ENCODE peak calls at places on chromosomes 1 and 21, in ten cellular contexts. N is epithelial cell of esophagus, H is GM12865, T is psoas muscle, A is GM10248, F is nephron progenitor cell, B is colonic mucosa, Q is Peyer's patch, D is epithelial cell of proximal tubule, V is H9. C is an unnamed sample.

GRCh38 chr1:43434256-43434655 is 19.5 kb downstream of the HYI start:
- DNase-seq in N (no peak), H (no peak), T (no peak), A (no peak), F (no peak), B (no peak), Q (no peak), D (no peak), V (no peak), C (no peak)

GRCh38 chr1:17046043-17046657 is 7.7 kb downstream of the SDHB start:
- DNase-seq in N (peak), H (peak), T (no peak), A (peak), F (no peak), B (no peak), Q (no peak), D (no peak), V (no peak), C (no peak)

GRCh38 chr21:26470361-26471115 is 102.5 kb downstream of the CYYR1 start:
- DNase-seq in N (no peak), H (no peak), T (no peak), A (no peak), F (no peak), B (no peak), Q (no peak), D (no peak), V (no peak), C (no peak)

GRCh38 chr1:60942291-60942690 is 140.1 kb upstream of the NFIA start:
- DNase-seq in N (peak), H (no peak), T (no peak), A (no peak), F (no peak), B (no peak), Q (no peak), D (peak), V (no peak), C (no peak)

GRCh38 chr1:78284354-78284753 is 206.4 kb upstream of the PTGFR start:
- DNase-seq in N (no peak), H (no peak), T (peak), A (no peak), F (no peak), B (no peak), Q (no peak), D (no peak), V (no peak), C (no peak)

GRCh38 chr1:10866314-10867091 is 70.1 kb upstream of the CASZ1 start:
- DNase-seq in N (peak), H (peak), T (peak), A (no peak), F (peak), B (peak), Q (peak), D (no peak), V (peak), C (peak)

GRCh38 chr1:208528577-208529240 is 284.5 kb upstream of the PLXNA2 start:
- DNase-seq in N (no peak), H (no peak), T (no peak), A (no peak), F (no peak), B (no peak), Q (no peak), D (no peak), V (no peak), C (no peak)

GRCh38 chr1:27098447-27099153 is 56.3 kb downstream of the SLC9A1 start:
- DNase-seq in N (peak), H (no peak), T (no peak), A (no peak), F (no peak), B (no peak), Q (no peak), D (no peak), V (no peak), C (no peak)

GRCh38 chr1:48069662-48070432 is 72.7 kb upstream of the TRABD2B start:
- DNase-seq in N (no peak), H (no peak), T (no peak), A (no peak), F (no peak), B (peak), Q (no peak), D (no peak), V (no peak), C (no peak)

GRCh38 chr1:15016526-15016925 is 137.0 kb upstream of the TMEM51 start:
- DNase-seq in N (no peak), H (no peak), T (no peak), A (no peak), F (no peak), B (no peak), Q (no peak), D (no peak), V (no peak), C (no peak)

GRCh38 chr1:185733818-185734709 is at the start of gene HMCN1:
- DNase-seq in N (peak), H (peak), T (peak), A (no peak), F (peak), B (peak), Q (peak), D (no peak), V (peak), C (peak)

GRCh38 chr1:7785108-7785507 is 1.0 kb downstream of the PER3 start:
- DNase-seq in N (no peak), H (no peak), T (no peak), A (no peak), F (no peak), B (no peak), Q (no peak), D (no peak), V (no peak), C (no peak)

GRCh38 chr1:3030663-3031381 is 9.6 kb downstream of the ACTRT2 start:
- DNase-seq in N (no peak), H (no peak), T (peak), A (no peak), F (no peak), B (no peak), Q (peak), D (no peak), V (peak), C (no peak)

GRCh38 chr1:225812488-225813249 is 2.7 kb downstream of the EPHX1 start:
- DNase-seq in N (no peak), H (no peak), T (no peak), A (no peak), F (no peak), B (no peak), Q (no peak), D (no peak), V (no peak), C (no peak)

GRCh38 chr1:23598424-23598823 is 39.1 kb upstream of the ID3 start:
- DNase-seq in N (no peak), H (no peak), T (no peak), A (no peak), F (peak), B (no peak), Q (no peak), D (no peak), V (peak), C (peak)

GRCh38 chr1:16606106-16606505 is 7.3 kb downstream of the NBPF1 start:
- DNase-seq in N (no peak), H (no peak), T (no peak), A (no peak), F (no peak), B (no peak), Q (no peak), D (no peak), V (peak), C (no peak)

GRCh38 chr21:42626171-42626570 is 27.2 kb upstream of the PDE9A start:
- DNase-seq in N (no peak), H (no peak), T (no peak), A (no peak), F (no peak), B (no peak), Q (no peak), D (no peak), V (no peak), C (no peak)

GRCh38 chr1:245810181-245810727 is 655.5 kb downstream of the KIF26B start:
- DNase-seq in N (no peak), H (peak), T (no peak), A (no peak), F (no peak), B (no peak), Q (no peak), D (no peak), V (no peak), C (no peak)

GRCh38 chr21:18498428-18498827 is 94.8 kb upstream of the TMPRSS15 start:
- DNase-seq in N (no peak), H (no peak), T (no peak), A (no peak), F (no peak), B (no peak), Q (no peak), D (no peak), V (no peak), C (no peak)

GRCh38 chr1:38546630-38547029 is 312.9 kb downstream of the RRAGC start:
- DNase-seq in N (no peak), H (no peak), T (no peak), A (no peak), F (no peak), B (no peak), Q (no peak), D (no peak), V (no peak), C (no peak)

GRCh38 chr1:154992721-154993571 is 440 bp upstream of the LENEP start:
- DNase-seq in N (no peak), H (no peak), T (no peak), A (no peak), F (no peak), B (no peak), Q (peak), D (no peak), V (peak), C (no peak)

GRCh38 chr1:26023826-26024225 is 2.3 kb downstream of the EXTL1 start:
- DNase-seq in N (no peak), H (no peak), T (no peak), A (no peak), F (no peak), B (no peak), Q (no peak), D (no peak), V (no peak), C (no peak)

GRCh38 chr1:155003766-155004351 is 1.3 kb downstream of the ZBTB7B start:
- DNase-seq in N (no peak), H (peak), T (peak), A (no peak), F (peak), B (peak), Q (peak), D (no peak), V (peak), C (no peak)

GRCh38 chr1:182170941-182171461 is 109.5 kb upstream of the ZNF648 start:
- DNase-seq in N (no peak), H (peak), T (no peak), A (peak), F (no peak), B (no peak), Q (no peak), D (no peak), V (no peak), C (no peak)

GRCh38 chr21:40331804-40332203 is 464.6 kb downstream of the PCP4 start:
- DNase-seq in N (no peak), H (no peak), T (no peak), A (no peak), F (no peak), B (no peak), Q (no peak), D (no peak), V (no peak), C (no peak)

GRCh38 chr1:53328009-53328489 is at the start of gene LRP8:
- DNase-seq in N (peak), H (peak), T (peak), A (peak), F (peak), B (peak), Q (peak), D (no peak), V (peak), C (peak)

GRCh38 chr1:53329183-53329544 is 1.3 kb upstream of the LRP8 start:
- DNase-seq in N (no peak), H (no peak), T (no peak), A (no peak), F (no peak), B (no peak), Q (no peak), D (no peak), V (no peak), C (no peak)

GRCh38 chr1:53326598-53327182 is 1.2 kb downstream of the LRP8 start:
- DNase-seq in N (peak), H (no peak), T (peak), A (no peak), F (peak), B (peak), Q (no peak), D (no peak), V (peak), C (peak)

GRCh38 chr1:53327183-53327941 is 508 bp downstream of the LRP8 start:
- DNase-seq in N (peak), H (peak), T (peak), A (peak), F (peak), B (peak), Q (peak), D (no peak), V (peak), C (peak)

GRCh38 chr1:53328490-53329182 is 766 bp upstream of the LRP8 start:
- DNase-seq in N (peak), H (peak), T (peak), A (peak), F (peak), B (no peak), Q (peak), D (no peak), V (peak), C (no peak)
- TF ChIP-seq CTCF in N (no peak), H (peak), T (no peak), A (no peak), F (peak), B (no peak), Q (no peak), D (no peak), V (peak), C (peak)

GRCh38 chr1:12276225-12276624 is 46.4 kb downstream of the VPS13D start:
- DNase-seq in N (peak), H (peak), T (no peak), A (no peak), F (peak), B (no peak), Q (no peak), D (no peak), V (peak), C (peak)
- TF ChIP-seq CTCF in N (peak), H (peak), T (peak), A (no peak), F (peak), B (peak), Q (peak), D (peak), V (peak), C (peak)

DNA sequence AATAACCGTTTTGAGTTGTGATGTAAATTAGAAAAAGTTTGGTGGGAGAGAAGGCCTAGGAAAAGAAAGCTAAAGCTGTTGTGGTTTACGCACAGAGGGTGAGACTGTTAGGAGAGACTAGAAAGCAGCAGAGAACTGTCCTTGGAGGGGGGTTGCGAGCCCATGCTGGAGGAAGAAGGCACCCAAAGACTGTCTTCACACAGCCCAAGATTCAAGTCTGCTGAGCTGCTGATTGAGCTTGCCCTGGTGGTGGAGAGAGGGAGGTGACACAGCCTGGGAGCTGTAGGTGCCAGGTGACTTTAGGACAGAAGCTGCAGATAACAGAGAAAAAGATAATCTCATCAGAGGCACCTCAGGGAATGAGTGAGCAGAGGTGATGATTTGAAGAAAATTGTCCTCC is 18.3 kb upstream of the TLR5 start:
- DNase-seq in N (no peak), H (no peak), T (no peak), A (no peak), F (no peak), B (no peak), Q (no peak), D (no peak), V (peak), C (no peak)
- TF ChIP-seq CTCF in N (peak), H (no peak), T (no peak), A (no peak), F (no peak), B (no peak), Q (no peak), D (peak), V (peak), C (no peak)

GRCh38 chr1:229323205-229323604 is 19.6 kb downstream of the CCSAP start:
- DNase-seq in N (peak), H (no peak), T (no peak), A (no peak), F (no peak), B (no peak), Q (no peak), D (no peak), V (no peak), C (no peak)

GRCh38 chr1:229316166-229316565 is 26.7 kb downstream of the CCSAP start:
- DNase-seq in N (no peak), H (no peak), T (no peak), A (no peak), F (no peak), B (no peak), Q (no peak), D (no peak), V (no peak), C (no peak)

GRCh38 chr1:229319487-229319886 is 23.4 kb downstream of the CCSAP start:
- DNase-seq in N (no peak), H (no peak), T (no peak), A (no peak), F (no peak), B (no peak), Q (no peak), D (no peak), V (no peak), C (no peak)

GRCh38 chr1:229323885-229324553 is 18.8 kb downstream of the CCSAP start:
- DNase-seq in N (no peak), H (no peak), T (no peak), A (no peak), F (no peak), B (no peak), Q (no peak), D (no peak), V (no peak), C (no peak)

DNA sequence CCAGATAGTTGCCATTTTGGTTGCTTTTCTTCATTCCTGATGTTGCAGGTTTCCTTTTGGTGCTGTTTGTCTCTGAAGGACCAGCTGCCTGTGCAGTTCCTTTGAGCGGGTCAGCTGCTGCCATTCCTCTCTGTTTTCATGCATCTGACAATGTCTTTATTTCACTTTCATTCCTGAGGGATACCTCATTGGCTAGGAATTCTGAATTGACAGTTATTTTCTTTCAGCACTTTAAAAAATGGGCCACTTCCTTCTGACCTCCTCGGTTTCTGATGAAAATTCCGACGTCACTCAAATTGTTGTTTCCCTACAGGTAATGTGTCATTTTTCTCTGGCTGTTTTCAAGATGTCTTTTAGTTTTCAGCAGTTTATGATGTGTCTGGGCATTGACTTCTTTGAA is 24.8 kb downstream of the CCSAP start:
- DNase-seq in N (no peak), H (no peak), T (no peak), A (no peak), F (no peak), B (no peak), Q (no peak), D (no peak), V (no peak), C (no peak)
- TF ChIP-seq CTCF in N (no peak), H (no peak), T (no peak), A (no peak), F (no peak), B (no peak), Q (no peak), D (no peak), V (no peak), C (no peak)

GRCh38 chr1:168789501-168789900 is 60.5 kb upstream of the DPT start:
- DNase-seq in N (no peak), H (no peak), T (no peak), A (no peak), F (no peak), B (no peak), Q (no peak), D (no peak), V (no peak), C (no peak)
- TF ChIP-seq CTCF in N (no peak), H (no peak), T (no peak), A (no peak), F (no peak), B (no peak), Q (no peak), D (peak), V (no peak), C (no peak)

GRCh38 chr1:13730751-13731482 is 30.9 kb downstream of the PRDM2 start:
- DNase-seq in N (peak), H (peak), T (peak), A (peak), F (no peak), B (peak), Q (peak), D (no peak), V (no peak), C (no peak)
- TF ChIP-seq CTCF in N (no peak), H (peak), T (no peak), A (no peak), F (no peak), B (no peak), Q (no peak), D (no peak), V (no peak), C (no peak)

DNA sequence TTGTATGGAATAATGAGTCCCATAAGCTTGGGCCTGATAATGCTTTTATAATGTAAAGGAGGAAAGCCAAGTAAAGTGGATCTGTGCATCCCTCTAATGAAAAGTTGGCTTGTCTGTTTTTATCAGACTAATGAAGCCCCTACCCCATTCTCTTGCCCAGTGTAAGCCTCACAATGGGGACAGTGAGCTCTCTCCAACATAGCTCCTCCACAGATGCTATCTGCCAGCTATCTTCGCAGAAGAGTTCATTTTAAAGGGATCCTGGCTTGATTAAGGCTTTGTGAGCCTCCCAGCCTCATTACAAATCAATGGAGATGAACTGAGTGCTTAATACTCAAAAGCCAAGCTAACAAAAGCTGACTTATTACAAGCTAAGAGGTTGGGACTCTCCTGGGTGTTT is 514.7 kb downstream of the NUF2 start:
- DNase-seq in N (no peak), H (no peak), T (no peak), A (no peak), F (no peak), B (no peak), Q (no peak), D (no peak), V (no peak), C (no peak)
- TF ChIP-seq CTCF in N (no peak), H (no peak), T (no peak), A (no peak), F (no peak), B (no peak), Q (no peak), D (no peak), V (no peak), C (no peak)

GRCh38 chr21:37496972-37497371 is 130.4 kb downstream of the DYRK1A start:
- DNase-seq in N (peak), H (no peak), T (no peak), A (no peak), F (no peak), B (no peak), Q (no peak), D (no peak), V (no peak), C (no peak)
- TF ChIP-seq CTCF in N (peak), H (no peak), T (peak), A (peak), F (no peak), B (no peak), Q (no peak), D (peak), V (peak), C (peak)

GRCh38 chr1:204142032-204142974 is 9.5 kb downstream of the ETNK2 start:
- DNase-seq in N (no peak), H (no peak), T (no peak), A (no peak), F (no peak), B (no peak), Q (no peak), D (no peak), V (no peak), C (no peak)
- TF ChIP-seq CTCF in N (peak), H (no peak), T (no peak), A (no peak), F (no peak), B (no peak), Q (no peak), D (no peak), V (peak), C (no peak)